ENCODE peak calls at places on chromosomes 16 and 17, in seven cellular contexts. S is mucosa of descending colon, P is AG10803, L is foreskin fibroblast, X is coronary artery, C is AG09309, F is prostate gland. T is an unnamed sample.

GRCh38 chr16:80273635-80274538 is 266.9 kb upstream of the DYNLRB2 start:
- DNase-seq in P (peak), C (peak), L (no peak), F (no peak), S (no peak), X (no peak), T (no peak)

GRCh38 chr17:64150237-64151015 is 20.5 kb upstream of the ERN1 start:
- DNase-seq in S (peak), F (no peak), X (no peak), P (peak), L (peak), C (no peak), T (peak)

GRCh38 chr16:48365030-48365600 is 20.1 kb downstream of the SIAH1 start:
- DNase-seq in X (no peak), C (no peak), L (no peak), F (peak), P (no peak), S (no peak), T (no peak)

GRCh38 chr16:52494145-52494544 is 52.8 kb downstream of the TOX3 start:
- DNase-seq in S (no peak), P (no peak), F (no peak), L (no peak), X (no peak), C (no peak), T (no peak)

GRCh38 chr17:39628655-39629493 is 2.1 kb downstream of the PPP1R1B start:
- DNase-seq in S (peak), F (peak), L (no peak), X (no peak), P (no peak), C (no peak), T (no peak)

GRCh38 chr17:70270554-70270953 is 101.2 kb downstream of the KCNJ2 start:
- DNase-seq in S (no peak), X (no peak), P (no peak), L (no peak), C (no peak), F (no peak), T (no peak)

GRCh38 chr16:56789360-56789759 is 59.4 kb downstream of the NUP93 start:
- DNase-seq in P (peak), C (no peak), L (peak), F (peak), X (no peak), S (no peak), T (peak)

GRCh38 chr17:19766421-19767270 is 18.5 kb upstream of the ALDH3A1 start:
- DNase-seq in L (peak), X (peak), S (no peak), C (no peak), F (peak), P (peak), T (peak)

GRCh38 chr16:84124529-84125073 is 7.9 kb upstream of the MBTPS1 start:
- DNase-seq in F (no peak), C (no peak), X (no peak), L (no peak), P (no peak), S (no peak), T (no peak)

GRCh38 chr16:21268236-21268635 is 9.9 kb downstream of the CRYM start:
- DNase-seq in P (no peak), L (no peak), S (no peak), F (no peak), C (no peak), X (no peak), T (no peak)

GRCh38 chr17:32960815-32961214 is 30.8 kb upstream of the SPACA3 start:
- DNase-seq in P (peak), C (no peak), S (no peak), F (no peak), L (no peak), X (no peak), T (peak)

GRCh38 chr17:32970281-32970680 is 21.4 kb upstream of the SPACA3 start:
- DNase-seq in P (peak), C (peak), F (no peak), S (peak), X (no peak), L (no peak), T (peak)

GRCh38 chr17:32962320-32962707 is 29.3 kb upstream of the SPACA3 start:
- DNase-seq in S (no peak), L (no peak), F (no peak), X (no peak), P (no peak), C (no peak), T (no peak)

GRCh38 chr17:32964541-32964940 is 27.1 kb upstream of the SPACA3 start:
- DNase-seq in L (no peak), C (no peak), P (no peak), F (no peak), S (no peak), X (no peak), T (no peak)
- H3K4me3 ChIP-seq in L (no peak), C (no peak), P (no peak), F (no peak), S (no peak), X (no peak), T (no peak)

GRCh38 chr17:79785017-79785899 is 7.3 kb downstream of the CBX2 start:
- DNase-seq in F (no peak), X (no peak), P (no peak), L (no peak), C (no peak), S (no peak), T (no peak)

GRCh38 chr17:79783891-79784290 is 5.9 kb downstream of the CBX2 start:
- DNase-seq in C (no peak), X (no peak), S (no peak), F (no peak), L (no peak), P (no peak), T (no peak)

GRCh38 chr17:79784353-79785016 is 6.5 kb downstream of the CBX2 start:
- DNase-seq in F (no peak), X (no peak), P (no peak), L (no peak), C (no peak), S (no peak), T (no peak)

GRCh38 chr17:79786930-79787643 is 9.1 kb downstream of the CBX2 start:
- DNase-seq in S (peak), P (no peak), F (no peak), C (no peak), X (no peak), L (no peak), T (no peak)

DNA sequence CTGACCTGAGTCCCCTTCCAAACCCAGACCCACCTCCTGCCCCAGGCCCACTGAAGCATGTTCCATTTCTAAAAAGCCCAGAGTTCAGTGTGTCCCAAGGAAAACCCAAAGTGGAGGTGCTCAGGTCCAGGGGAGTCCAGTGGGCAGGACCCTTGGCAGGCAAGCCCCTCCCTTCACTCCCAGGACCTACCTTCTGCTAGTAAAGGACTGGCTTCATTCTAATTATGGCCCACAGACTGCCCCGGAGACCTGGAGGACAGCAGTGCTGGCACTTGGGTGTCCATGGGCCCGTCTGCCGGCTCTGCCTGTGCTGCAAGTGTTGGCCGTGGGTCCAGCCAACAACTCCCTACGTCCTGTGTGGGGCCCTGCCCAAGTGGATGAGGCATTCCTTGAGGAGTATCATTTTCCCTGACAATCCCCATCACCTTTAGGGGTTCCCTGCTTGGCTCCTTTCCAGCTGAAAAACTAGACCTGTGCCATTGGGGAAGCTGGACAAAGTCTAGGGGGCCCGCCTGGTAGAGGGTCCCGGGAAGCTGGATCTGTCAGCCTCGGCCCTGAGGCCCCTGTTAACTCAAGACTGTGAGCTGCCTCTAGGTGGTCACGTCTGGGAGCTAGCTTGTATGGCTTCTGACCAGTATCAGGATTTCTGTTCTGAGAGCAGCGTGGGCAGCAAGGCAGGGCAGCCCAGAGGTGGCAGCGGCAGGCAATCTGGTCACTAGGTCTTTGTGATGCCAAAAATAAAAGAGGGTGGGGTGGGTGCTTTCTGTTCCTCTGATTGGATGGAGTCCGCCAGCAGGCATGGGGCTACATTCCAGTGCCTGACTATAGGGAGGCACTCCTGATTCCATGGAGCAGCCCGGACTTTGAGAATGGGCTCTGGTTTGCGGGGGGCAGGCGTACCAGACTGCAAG is 8.2 kb downstream of the CBX2 start:
- DNase-seq in F (no peak), L (no peak), S (no peak), P (no peak), C (no peak), X (no peak), T (no peak)
- TF ChIP-seq CTCF in F (no peak), L (no peak), S (no peak), P (no peak), C (no peak), X (no peak), T (no peak)

GRCh38 chr17:49914664-49915063 is 54.3 kb upstream of the DLX4 start:
- DNase-seq in L (no peak), C (no peak), F (no peak), X (no peak), P (no peak), S (no peak), T (no peak)
- H3K4me3 ChIP-seq in L (no peak), C (no peak), F (no peak), X (no peak), P (no peak), S (no peak), T (no peak)

GRCh38 chr16:75555213-75555706 is 792 bp downstream of the TMEM231 start:
- DNase-seq in L (peak), C (peak), S (peak), X (peak), F (peak), P (peak), T (peak)

GRCh38 chr16:75546293-75546692 is 9.8 kb downstream of the TMEM231 start:
- DNase-seq in P (no peak), L (no peak), C (no peak), F (no peak), X (no peak), S (no peak), T (no peak)

GRCh38 chr16:75552951-75553350 is 3.1 kb downstream of the TMEM231 start:
- DNase-seq in S (no peak), L (no peak), C (no peak), F (no peak), X (no peak), P (no peak), T (no peak)

GRCh38 chr16:75555707-75556512 is at the start of gene TMEM231:
- DNase-seq in L (peak), X (peak), P (peak), C (peak), S (peak), F (peak), T (peak)

DNA sequence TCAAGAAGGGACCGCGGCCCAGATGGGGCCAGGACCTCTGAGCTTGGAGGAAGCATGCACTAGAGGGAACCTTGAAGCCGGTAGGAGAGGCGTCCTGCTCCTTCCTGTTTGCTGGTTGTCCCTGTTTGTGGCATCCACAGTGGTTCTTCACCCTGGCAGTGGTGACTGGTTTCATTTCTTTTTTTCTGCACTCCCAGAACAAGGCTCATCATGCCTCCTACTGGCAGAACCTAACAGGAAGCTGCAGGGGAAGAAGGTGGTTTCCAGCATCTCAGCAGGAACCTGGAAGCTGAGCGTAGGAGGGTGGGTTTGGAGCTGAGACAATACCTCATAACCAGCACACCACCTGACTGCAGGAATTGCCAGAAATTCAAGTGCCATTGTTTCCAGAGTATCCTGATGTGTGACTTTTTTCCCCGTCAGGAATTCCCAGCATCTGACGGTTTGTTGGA is 5.8 kb downstream of the TMEM231 start:
- DNase-seq in P (no peak), L (no peak), X (no peak), S (no peak), F (peak), C (no peak), T (peak)
- TF ChIP-seq CTCF in P (peak), L (peak), X (no peak), S (peak), F (no peak), C (peak), T (peak)

GRCh38 chr17:385836-386144 is 33.2 kb upstream of the RPH3AL start:
- DNase-seq in X (no peak), C (no peak), L (no peak), F (no peak), S (no peak), P (no peak), T (no peak)
- H3K4me3 ChIP-seq in X (peak), C (peak), L (peak), F (peak), S (peak), P (peak), T (peak)

DNA sequence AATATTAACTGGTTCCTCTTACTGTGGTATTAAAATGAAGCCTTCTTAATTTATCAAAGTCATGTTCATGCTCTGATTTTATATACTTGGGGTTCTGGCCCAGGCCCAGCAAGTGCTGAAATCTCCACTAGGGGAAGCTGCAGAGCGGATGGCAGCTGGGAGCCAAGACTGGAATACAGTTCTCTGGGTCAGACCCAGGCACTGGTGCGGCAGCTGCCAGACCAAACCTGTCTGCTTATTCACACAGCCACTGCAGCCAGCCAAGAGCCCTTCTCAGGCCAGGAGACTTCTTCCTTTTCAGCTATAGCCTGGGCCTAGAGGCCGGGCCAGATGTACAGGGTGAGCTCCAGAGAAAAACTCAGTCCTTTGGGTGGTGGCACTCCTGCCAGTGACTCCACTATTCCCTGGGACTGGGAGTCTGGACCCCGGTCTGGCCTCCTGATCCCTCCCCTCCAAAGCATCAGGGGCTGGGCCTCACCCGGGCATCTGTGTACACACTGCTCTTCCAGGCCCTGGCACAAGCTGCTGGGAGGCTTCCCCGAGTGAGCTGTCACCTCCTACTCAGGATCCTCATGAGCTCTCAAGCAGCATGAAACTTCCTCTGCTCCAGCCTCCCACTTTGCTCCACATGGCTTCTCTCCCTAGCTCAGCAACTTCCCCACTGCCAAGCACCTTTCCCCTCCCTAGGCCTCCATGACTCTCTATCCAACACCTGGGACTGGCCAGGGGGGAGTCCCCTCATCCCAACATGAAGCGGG is 24.4 kb downstream of the ATP6V0D1 start:
- DNase-seq in X (no peak), C (peak), S (peak), P (peak), F (peak), L (peak), T (peak)
- TF ChIP-seq CTCF in X (peak), C (peak), S (peak), P (peak), F (no peak), L (peak), T (peak)